ENCODE peak calls at places on chromosome 7, in five cellular contexts. One of them, this sample, is unnamed.
A peak's percentile ranks its signal among the peaks of the same experiment; 100 is the strongest.

GRCh38 chr7:6171532-6172330 is 100.7 kb downstream of the CYTH3 start:
- DNase-seq in GM12891: no peak
- DNase-seq in prostate gland: no peak
- DNase-seq in HepG2: no peak
- DNase-seq in GM23338: peak; percentile 80
- DNase-seq in this sample: no peak

GRCh38 chr7:141463986-141464385 is 87.2 kb upstream of the AGK start:
- DNase-seq in GM12891: no peak
- DNase-seq in prostate gland: no peak
- DNase-seq in HepG2: no peak
- DNase-seq in GM23338: no peak
- DNase-seq in this sample: no peak

GRCh38 chr7:151099486-151100211 is 13.4 kb downstream of the AGAP3 start:
- DNase-seq in GM12891: no peak
- DNase-seq in prostate gland: no peak
- DNase-seq in HepG2: no peak
- DNase-seq in GM23338: no peak
- DNase-seq in this sample: no peak

GRCh38 chr7:42614636-42615035 is 297.2 kb downstream of the C7orf25 start:
- DNase-seq in GM12891: no peak
- DNase-seq in prostate gland: no peak
- DNase-seq in HepG2: no peak
- DNase-seq in GM23338: no peak
- DNase-seq in this sample: no peak

GRCh38 chr7:82945480-82945879 is 217.2 kb downstream of the PCLO start:
- DNase-seq in GM12891: no peak
- DNase-seq in prostate gland: no peak
- DNase-seq in HepG2: no peak
- DNase-seq in GM23338: no peak
- DNase-seq in this sample: no peak

GRCh38 chr7:4762121-4763055 is 13.0 kb upstream of the AP5Z1 start:
- DNase-seq in GM12891: no peak
- DNase-seq in prostate gland: no peak
- DNase-seq in HepG2: no peak
- DNase-seq in GM23338: no peak
- DNase-seq in this sample: peak; percentile 74

GRCh38 chr7:98617960-98618418 is 904 bp downstream of the NPTX2 start:
- DNase-seq in GM12891: no peak
- DNase-seq in prostate gland: no peak
- DNase-seq in HepG2: no peak
- DNase-seq in GM23338: peak; percentile 49
- DNase-seq in this sample: no peak

GRCh38 chr7:128665057-128665456 is 7.0 kb upstream of the GARIN1A start:
- DNase-seq in GM12891: no peak
- DNase-seq in prostate gland: no peak
- DNase-seq in HepG2: no peak
- DNase-seq in GM23338: no peak
- DNase-seq in this sample: no peak

GRCh38 chr7:156123362-156123761 is 311.1 kb upstream of the SHH start:
- DNase-seq in GM12891: no peak
- DNase-seq in prostate gland: no peak
- DNase-seq in HepG2: no peak
- DNase-seq in GM23338: no peak
- DNase-seq in this sample: no peak

GRCh38 chr7:156121434-156121833 is 309.2 kb upstream of the SHH start:
- DNase-seq in GM12891: no peak
- DNase-seq in prostate gland: no peak
- DNase-seq in HepG2: no peak
- DNase-seq in GM23338: no peak
- DNase-seq in this sample: no peak

GRCh38 chr7:156124356-156124755 is 312.1 kb upstream of the SHH start:
- DNase-seq in GM12891: no peak
- DNase-seq in prostate gland: no peak
- DNase-seq in HepG2: no peak
- DNase-seq in GM23338: no peak
- DNase-seq in this sample: no peak

GRCh38 chr7:156121956-156122355 is 309.7 kb upstream of the SHH start:
- DNase-seq in GM12891: no peak
- DNase-seq in prostate gland: no peak
- DNase-seq in HepG2: no peak
- DNase-seq in GM23338: no peak
- DNase-seq in this sample: no peak

DNA sequence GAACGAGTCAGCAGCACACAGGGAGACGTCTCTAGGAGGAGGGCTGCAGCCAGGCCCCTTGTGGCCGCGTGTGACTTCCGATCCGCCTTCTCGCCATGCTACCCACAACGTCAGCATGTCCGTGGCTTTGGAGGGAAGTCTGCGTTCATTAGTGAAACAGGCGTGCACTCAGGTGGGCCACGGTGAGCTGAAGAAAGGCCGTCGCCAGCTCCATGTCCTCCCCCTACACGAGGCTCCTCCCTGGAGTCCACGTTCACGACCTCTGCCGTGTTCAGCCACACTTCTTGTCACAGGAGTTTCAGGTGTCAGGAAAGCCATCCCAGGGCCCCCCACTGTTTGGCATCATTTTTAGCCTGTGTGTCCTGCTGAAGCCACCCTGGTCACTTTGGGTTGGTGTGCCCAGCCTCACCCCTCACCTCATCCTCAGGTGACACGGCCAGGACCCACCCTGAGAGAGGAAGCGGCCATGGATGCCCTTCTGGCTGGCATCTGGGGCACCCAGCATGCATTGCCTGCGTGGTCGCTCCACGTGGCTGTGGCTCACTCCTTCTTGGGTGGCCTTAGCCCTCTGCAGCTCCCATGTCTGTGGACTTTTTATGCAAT is 310.6 kb upstream of the SHH start:
- DNase-seq in GM12891: no peak
- DNase-seq in prostate gland: no peak
- DNase-seq in HepG2: no peak
- DNase-seq in GM23338: no peak
- DNase-seq in this sample: no peak
- TF ChIP-seq POLR2AphosphoS5 in GM12891: no peak
- TF ChIP-seq POLR2AphosphoS5 in prostate gland: no peak
- TF ChIP-seq POLR2AphosphoS5 in HepG2: no peak
- TF ChIP-seq POLR2AphosphoS5 in GM23338: no peak
- TF ChIP-seq POLR2AphosphoS5 in this sample: no peak

GRCh38 chr7:148772297-148773089 is 73.8 kb downstream of the CUL1 start:
- DNase-seq in GM12891: no peak
- DNase-seq in prostate gland: no peak
- DNase-seq in HepG2: no peak
- DNase-seq in GM23338: no peak
- DNase-seq in this sample: no peak
- TF ChIP-seq POLR2AphosphoS5 in GM12891: no peak
- TF ChIP-seq POLR2AphosphoS5 in prostate gland: no peak
- TF ChIP-seq POLR2AphosphoS5 in HepG2: no peak
- TF ChIP-seq POLR2AphosphoS5 in GM23338: no peak
- TF ChIP-seq POLR2AphosphoS5 in this sample: no peak

DNA sequence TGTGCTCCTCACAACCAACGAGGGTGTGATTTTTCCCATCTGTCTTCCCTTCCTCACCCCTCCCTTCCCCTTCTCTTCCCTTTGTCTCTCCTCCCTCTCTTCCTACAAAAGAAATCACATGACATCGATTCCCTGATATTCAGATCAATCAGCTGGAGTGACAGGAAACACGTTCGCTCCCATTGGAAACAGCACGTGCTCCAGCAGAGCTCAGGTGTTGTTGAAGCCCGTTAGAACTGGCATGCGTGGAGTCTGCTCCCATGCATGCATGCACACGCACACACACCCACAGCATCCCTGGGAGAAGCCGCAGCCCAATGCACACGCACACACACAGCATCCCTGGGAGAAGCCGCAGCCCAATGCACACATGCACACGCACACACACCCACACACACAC is 222.3 kb downstream of the PTPRN2 start:
- DNase-seq in GM12891: no peak
- DNase-seq in prostate gland: no peak
- DNase-seq in HepG2: no peak
- DNase-seq in GM23338: no peak
- DNase-seq in this sample: peak; percentile 23
- TF ChIP-seq POLR2AphosphoS5 in GM12891: no peak
- TF ChIP-seq POLR2AphosphoS5 in prostate gland: no peak
- TF ChIP-seq POLR2AphosphoS5 in HepG2: no peak
- TF ChIP-seq POLR2AphosphoS5 in GM23338: no peak
- TF ChIP-seq POLR2AphosphoS5 in this sample: no peak

GRCh38 chr7:94655884-94656657 is at the start of gene SGCE:
- DNase-seq in GM12891: peak; percentile 25
- DNase-seq in prostate gland: peak; percentile 67
- DNase-seq in HepG2: peak; percentile 65
- DNase-seq in GM23338: peak; percentile 89
- DNase-seq in this sample: peak; percentile 88
- TF ChIP-seq POLR2AphosphoS5 in GM12891: peak; percentile 97
- TF ChIP-seq POLR2AphosphoS5 in prostate gland: no peak
- TF ChIP-seq POLR2AphosphoS5 in HepG2: peak; percentile 96
- TF ChIP-seq POLR2AphosphoS5 in GM23338: peak; percentile 69
- TF ChIP-seq POLR2AphosphoS5 in this sample: peak; percentile 80

This sample was measured in spleen.